ENCODE peak calls at places on chromosomes 4 and X, in five cellular contexts. B is BJ, Y is MCF 10A, H is mesothelial cell of epicardium, L is H9. U is an unnamed sample.

GRCh38 chr4:173038192-173038896 is 130.3 kb upstream of the GALNT7 start:
- DNase-seq in H (no peak), L (no peak), B (no peak), Y (no peak), U (no peak)

GRCh38 chrX:153969904-153970397 is 1.7 kb downstream of the HCFC1 start:
- DNase-seq in H (peak), Y (no peak), B (no peak), L (no peak), U (no peak)

GRCh38 chr4:108213308-108213707 is 44.6 kb upstream of the LEF1 start:
- DNase-seq in H (no peak), B (no peak), Y (no peak), L (no peak), U (no peak)

GRCh38 chrX:15947648-15948317 is 93.2 kb upstream of the AP1S2 start:
- DNase-seq in Y (peak), L (peak), H (no peak), B (peak), U (no peak)

GRCh38 chrX:48937065-48937907 is 18.5 kb upstream of the PIM2 start:
- DNase-seq in L (no peak), H (no peak), Y (no peak), B (no peak), U (peak)

GRCh38 chrX:20729421-20729820 is 462.7 kb upstream of the RPS6KA3 start:
- DNase-seq in L (no peak), Y (no peak), H (no peak), B (no peak), U (no peak)

GRCh38 chr4:68218044-68218443 is 27.4 kb downstream of the TMPRSS11B start:
- DNase-seq in H (no peak), B (no peak), Y (peak), L (no peak), U (no peak)

GRCh38 chr4:107823870-107824366 is 814 bp upstream of the SGMS2 start:
- DNase-seq in B (no peak), L (no peak), Y (no peak), H (no peak), U (no peak)

GRCh38 chr4:173257732-173258717 is 76.1 kb downstream of the HMGB2 start:
- DNase-seq in Y (peak), L (peak), B (no peak), H (peak), U (no peak)

GRCh38 chrX:118603981-118604380 is 108.4 kb downstream of the DOCK11 start:
- DNase-seq in L (peak), B (no peak), Y (peak), H (peak), U (no peak)

GRCh38 chr4:107552306-107552705 is 167.7 kb downstream of the PAPSS1 start:
- DNase-seq in H (no peak), B (no peak), L (no peak), Y (no peak), U (no peak)

GRCh38 chr4:119113033-119113655 is 22.5 kb upstream of the MYOZ2 start:
- DNase-seq in L (no peak), B (peak), H (no peak), Y (peak), U (no peak)

GRCh38 chrX:110159235-110159634 is 156.3 kb downstream of the TMEM164 start:
- DNase-seq in H (no peak), L (no peak), B (no peak), Y (no peak), U (no peak)

GRCh38 chrX:68599256-68600152 is 48.0 kb upstream of the STARD8 start:
- DNase-seq in H (no peak), L (no peak), Y (peak), B (no peak), U (no peak)

GRCh38 chr4:7398104-7398423 is 36.7 kb downstream of the PSAPL1 start:
- DNase-seq in B (no peak), H (peak), L (no peak), Y (peak), U (no peak)

GRCh38 chr4:122826596-122827257 is at the start of gene FGF2:
- DNase-seq in Y (peak), L (peak), H (peak), B (no peak), U (peak)

GRCh38 chr4:143358923-143359694 is 22.4 kb downstream of the GAB1 start:
- DNase-seq in B (peak), Y (peak), H (no peak), L (no peak), U (no peak)

GRCh38 chr4:169015237-169015636 is 5.2 kb upstream of the CBR4 start:
- DNase-seq in Y (no peak), B (no peak), H (no peak), L (peak), U (no peak)

GRCh38 chrX:105647749-105648148 is 174.6 kb upstream of the NRK start:
- DNase-seq in B (no peak), Y (no peak), L (no peak), H (no peak), U (no peak)

GRCh38 chrX:151596282-151596681 is 32.8 kb downstream of the PASD1 start:
- DNase-seq in L (no peak), B (no peak), H (no peak), Y (peak), U (no peak)

GRCh38 chr4:73341454-73341853 is 62.6 kb upstream of the ALB start:
- DNase-seq in H (no peak), B (no peak), Y (peak), L (peak), U (no peak)

GRCh38 chr4:81833596-81833995 is 361.9 kb upstream of the RASGEF1B start:
- DNase-seq in Y (no peak), H (no peak), B (no peak), L (no peak), U (no peak)

GRCh38 chrX:102558607-102559006 is 40.7 kb upstream of the ARMCX5 start:
- DNase-seq in B (no peak), H (no peak), L (no peak), Y (no peak), U (no peak)

GRCh38 chrX:53022381-53022780 is 26.2 kb upstream of the GPR173 start:
- DNase-seq in H (no peak), B (no peak), L (no peak), Y (no peak), U (no peak)

GRCh38 chr4:179110356-179110755 is 1668.1 kb upstream of the AGA start:
- DNase-seq in L (no peak), B (no peak), H (no peak), Y (peak), U (no peak)

DNA sequence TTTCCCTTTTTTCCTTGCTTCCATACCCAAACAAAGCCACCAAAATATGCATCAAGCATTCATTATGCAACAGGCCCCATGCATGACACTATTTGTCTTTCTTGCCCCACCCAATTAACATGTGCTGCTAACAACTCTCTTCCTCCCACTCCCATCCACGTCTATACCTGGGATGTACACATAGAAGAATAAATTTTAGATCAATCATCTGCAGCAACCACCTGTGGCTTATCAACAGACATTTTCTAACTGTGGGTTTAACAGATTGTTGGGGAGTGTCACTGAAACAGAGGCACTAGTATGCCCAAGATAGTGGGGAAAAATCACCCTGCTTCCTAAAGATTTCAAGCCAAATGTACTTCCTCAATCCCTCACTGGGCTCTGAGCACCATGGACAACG is 28.5 kb upstream of the TRPC5OS start:
- DNase-seq in Y (no peak), H (no peak), L (no peak), B (no peak), U (no peak)
- TF ChIP-seq CTCF in Y (no peak), H (no peak), L (no peak), B (no peak), U (no peak)

GRCh38 chr4:42282081-42282901 is 115.0 kb upstream of the SHISA3 start:
- DNase-seq in H (peak), B (no peak), Y (peak), L (peak), U (no peak)
- TF ChIP-seq CTCF in H (peak), B (peak), Y (peak), L (peak), U (no peak)

DNA sequence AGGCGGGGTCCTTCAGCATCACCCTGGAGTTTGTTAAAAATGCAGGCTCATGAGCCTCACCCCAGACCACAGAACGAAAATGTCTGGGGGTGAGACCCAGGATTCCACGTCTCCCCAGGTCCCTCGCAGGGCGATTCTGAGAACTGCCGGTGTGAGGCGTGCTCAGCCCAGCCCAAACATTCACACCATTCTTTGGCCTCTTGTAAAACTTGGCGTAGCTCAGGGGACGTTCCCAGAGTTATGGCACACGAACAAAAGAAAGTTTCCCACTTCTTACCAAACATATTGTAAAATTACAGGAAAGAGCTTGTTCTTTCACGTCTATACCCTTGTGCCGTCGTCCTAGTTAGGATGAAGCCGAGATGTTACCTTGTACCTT is 12.9 kb downstream of the CD99 start:
- DNase-seq in Y (peak), L (no peak), H (no peak), B (no peak), U (no peak)
- TF ChIP-seq CTCF in Y (no peak), L (peak), H (no peak), B (peak), U (no peak)

DNA sequence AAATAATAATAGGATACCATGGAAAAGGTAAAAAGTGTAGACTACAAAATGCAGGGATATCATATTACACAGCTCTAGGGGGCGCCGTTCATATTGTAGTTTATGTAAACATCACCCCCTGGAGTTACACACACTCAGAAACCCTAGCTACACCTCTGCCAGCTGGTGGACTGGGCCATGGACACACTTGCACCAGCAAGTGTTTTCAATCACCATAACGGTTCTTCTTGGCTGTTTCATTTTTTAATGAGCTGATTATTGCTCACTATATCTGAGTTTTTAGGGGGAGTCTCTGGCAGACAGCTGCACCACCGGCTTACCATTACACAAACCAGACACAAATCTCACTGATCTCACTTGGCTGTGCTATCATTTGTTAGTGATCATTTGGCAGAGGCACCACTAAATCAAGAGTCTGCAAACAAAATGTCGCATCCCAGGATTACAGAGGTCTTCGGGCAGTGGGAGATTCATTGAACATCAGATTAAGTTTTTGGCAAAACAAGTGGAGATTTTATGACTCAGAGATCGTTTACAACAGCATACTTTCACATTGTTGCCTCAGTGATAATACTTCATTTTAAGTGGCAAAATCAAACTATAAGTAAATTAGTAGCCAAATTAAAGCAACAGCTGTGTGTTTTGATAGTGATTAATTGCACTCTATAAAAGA is 185.7 kb downstream of the UNC5C start:
- DNase-seq in H (no peak), Y (peak), B (no peak), L (peak), U (no peak)
- TF ChIP-seq CTCF in H (no peak), Y (no peak), B (no peak), L (peak), U (no peak)

U was measured in activated B cell treated with CpG ODN at 0.5 μM for 24 hours.